ENCODE peak calls at places on chromosomes 2 and 18, in six cellular contexts. A, Q, B, R, O and E are unnamed samples.

GRCh38 chr18:23134780-23135678 is at the start of gene CABLES1:
- DNase-seq in A (peak), Q (no peak), B (peak), R (peak), O (no peak), E (no peak)

GRCh38 chr2:162113771-162114168 is 38.3 kb downstream of the GCG start:
- DNase-seq in A (no peak), Q (no peak), B (peak), R (peak), O (no peak), E (no peak)

GRCh38 chr2:2689313-2689712 is 358.2 kb upstream of the MYT1L start:
- DNase-seq in A (no peak), Q (no peak), B (no peak), R (no peak), O (no peak), E (no peak)

GRCh38 chr2:74312913-74313312 is 30.3 kb downstream of the SLC4A5 start:
- DNase-seq in A (no peak), Q (no peak), B (no peak), R (no peak), O (no peak), E (no peak)

GRCh38 chr2:111173338-111173737 is 52.6 kb downstream of the BCL2L11 start:
- DNase-seq in A (no peak), Q (no peak), B (no peak), R (no peak), O (no peak), E (no peak)

GRCh38 chr2:9382604-9383235 is 40.6 kb downstream of the ITGB1BP1 start:
- DNase-seq in A (no peak), Q (no peak), B (no peak), R (no peak), O (no peak), E (no peak)

GRCh38 chr18:615773-616172 is 19.0 kb downstream of the CLUL1 start:
- DNase-seq in A (no peak), Q (no peak), B (no peak), R (peak), O (no peak), E (no peak)

GRCh38 chr2:202355993-202356505 is 20.1 kb upstream of the BMPR2 start:
- DNase-seq in A (no peak), Q (no peak), B (no peak), R (no peak), O (no peak), E (no peak)

GRCh38 chr2:96730212-96730611 is 9.7 kb downstream of the LMAN2L start:
- DNase-seq in A (no peak), Q (no peak), B (peak), R (peak), O (no peak), E (no peak)

GRCh38 chr2:233974530-233975071 is 57.4 kb downstream of the TRPM8 start:
- DNase-seq in A (peak), Q (no peak), B (peak), R (peak), O (peak), E (no peak)

GRCh38 chr18:49277395-49278036 is 182.9 kb downstream of the DYM start:
- DNase-seq in A (no peak), Q (no peak), B (peak), R (peak), O (no peak), E (no peak)

GRCh38 chr2:44578401-44579135 is 216.8 kb downstream of the CAMKMT start:
- DNase-seq in A (no peak), Q (no peak), B (peak), R (peak), O (peak), E (no peak)

GRCh38 chr2:134739879-134740301 is 21.1 kb upstream of the TMEM163 start:
- DNase-seq in A (no peak), Q (no peak), B (no peak), R (no peak), O (no peak), E (no peak)

GRCh38 chr2:182858671-182859070 is 7.8 kb downstream of the FRZB start:
- DNase-seq in A (no peak), Q (no peak), B (no peak), R (peak), O (no peak), E (no peak)

GRCh38 chr2:10495988-10496313 is 47.8 kb upstream of the ODC1 start:
- DNase-seq in A (no peak), Q (no peak), B (no peak), R (no peak), O (no peak), E (no peak)

GRCh38 chr2:101690547-101691182 is 6.8 kb upstream of the MAP4K4 start:
- DNase-seq in A (no peak), Q (no peak), B (no peak), R (no peak), O (no peak), E (no peak)

GRCh38 chr2:69936913-69937312 is 22.0 kb downstream of the MXD1 start:
- DNase-seq in A (no peak), Q (no peak), B (no peak), R (no peak), O (no peak), E (no peak)

GRCh38 chr2:80112790-80113189 is 191.8 kb downstream of the LRRTM1 start:
- DNase-seq in A (no peak), Q (no peak), B (no peak), R (no peak), O (no peak), E (no peak)

GRCh38 chr18:2923464-2923863 is 76.7 kb downstream of the EMILIN2 start:
- DNase-seq in A (no peak), Q (no peak), B (peak), R (no peak), O (no peak), E (no peak)

GRCh38 chr18:21163647-21164625 is 52.3 kb upstream of the ROCK1 start:
- DNase-seq in A (peak), Q (no peak), B (peak), R (peak), O (peak), E (no peak)

GRCh38 chr2:140604096-140604495 is 1526.7 kb downstream of the LRP1B start:
- DNase-seq in A (no peak), Q (no peak), B (peak), R (peak), O (no peak), E (no peak)

GRCh38 chr18:69518989-69519388 is 118.3 kb downstream of the DOK6 start:
- DNase-seq in A (no peak), Q (no peak), B (peak), R (no peak), O (no peak), E (no peak)